ENCODE peak calls at places on chromosomes 3 and 15, in ten cellular contexts. Y is AG08396; E is germinal center; P is HCEC 1CT; I is nucleus accumbens; T is HuH-7.5; L is GM04503; Z is activated naive CD4-positive, alpha-beta T cell; U is naive B cell; V is stimulated activated CD8-positive, alpha-beta memory T cell treated with anti-CD3 and anti-CD28 coated beads, Interleukin-15, amount 100 ng/mL, for 48 hours. S is an unnamed sample.

GRCh38 chr3:189756651-189757078 is 125.5 kb downstream of the TP63 start:
- DNase-seq in Y (no peak), E (no peak), P (peak), I (no peak), T (no peak), L (no peak), Z (no peak), U (no peak), V (no peak), S (no peak)

GRCh38 chr15:50774450-50774849 is 8.9 kb upstream of the SPPL2A start:
- DNase-seq in Y (no peak), E (no peak), P (no peak), I (no peak), T (no peak), L (no peak), Z (no peak), U (no peak), V (no peak), S (no peak)

GRCh38 chr15:77461486-77461885 is 40.8 kb downstream of the HMG20A start:
- DNase-seq in Y (no peak), E (no peak), P (peak), I (no peak), T (no peak), L (no peak), Z (no peak), U (no peak), V (no peak), S (no peak)

GRCh38 chr3:35832140-35832571 is 192.8 kb downstream of the ARPP21 start:
- DNase-seq in Y (no peak), E (no peak), P (no peak), I (no peak), T (no peak), L (no peak), Z (no peak), U (no peak), V (no peak), S (no peak)

GRCh38 chr3:188712257-188712924 is 459.4 kb upstream of the TPRG1 start:
- DNase-seq in Y (peak), E (no peak), P (peak), I (no peak), T (peak), L (no peak), Z (no peak), U (no peak), V (no peak), S (no peak)

GRCh38 chr3:9178697-9179096 is 70.7 kb downstream of the SRGAP3 start:
- DNase-seq in Y (no peak), E (no peak), P (no peak), I (no peak), T (no peak), L (no peak), Z (no peak), U (no peak), V (no peak), S (no peak)

GRCh38 chr15:57922780-57923179 is 142.7 kb downstream of the ALDH1A2 start:
- DNase-seq in Y (no peak), E (no peak), P (no peak), I (no peak), T (no peak), L (no peak), Z (no peak), U (no peak), V (no peak), S (no peak)

GRCh38 chr3:150158974-150159625 is 188.4 kb upstream of the PFN2 start:
- DNase-seq in Y (no peak), E (no peak), P (peak), I (no peak), T (no peak), L (no peak), Z (no peak), U (no peak), V (no peak), S (no peak)

GRCh38 chr15:96107922-96108321 is 222.6 kb upstream of the NR2F2 start:
- DNase-seq in Y (no peak), E (no peak), P (no peak), I (no peak), T (no peak), L (peak), Z (no peak), U (no peak), V (no peak), S (no peak)

GRCh38 chr15:89958107-89958805 is 42.9 kb upstream of the ZNF710 start:
- DNase-seq in Y (no peak), E (no peak), P (no peak), I (no peak), T (no peak), L (no peak), Z (no peak), U (no peak), V (no peak), S (no peak)

GRCh38 chr15:80906159-80906775 is 83.4 kb downstream of the MESD start:
- DNase-seq in Y (peak), E (no peak), P (peak), I (no peak), T (no peak), L (no peak), Z (no peak), U (no peak), V (no peak), S (peak)

GRCh38 chr3:164845739-164846138 is 232.6 kb downstream of the SI start:
- DNase-seq in Y (no peak), E (no peak), P (no peak), I (no peak), T (no peak), L (no peak), Z (no peak), U (no peak), V (no peak), S (no peak)

S was measured in RKO.